ENCODE peak calls at places on chromosomes 1 and 21, in eight cellular contexts. W is stimulated activated CD8-positive, alpha-beta memory T cell treated with anti-CD3 and anti-CD28 coated beads, Interleukin-4, amount 100 ng/mL, for 1 hour; G is BJ; A is Peyer's patch; L is T-helper 22 cell; D is fibroblast of lung; U is head of caudate nucleus; E is HS-5. B is an unnamed sample.

GRCh38 chr1:43525995-43526394 is 4.7 kb upstream of the PTPRF start:
- DNase-seq in D (peak; percentile 73), L (no peak), W (no peak), A (no peak), E (peak; percentile 57), G (no peak), U (no peak), B (no peak)

GRCh38 chr1:98920441-98921110 is 84.1 kb downstream of the PLPPR5 start:
- DNase-seq in E (peak; percentile 80), W (no peak), D (peak; percentile 76), L (no peak), G (peak; percentile 37), U (no peak), A (no peak), B (no peak)

GRCh38 chr1:230149751-230150584 is 82.9 kb downstream of the GALNT2 start:
- DNase-seq in E (no peak), D (no peak), L (no peak), U (no peak), G (no peak), A (peak; percentile 71), W (no peak), B (no peak)

GRCh38 chr1:203268901-203269653 is 36.2 kb upstream of the BTG2 start:
- DNase-seq in U (peak; percentile 62), D (peak; percentile 64), W (no peak), G (no peak), L (peak; percentile 27), E (peak; percentile 28), A (peak; percentile 72), B (no peak)

GRCh38 chr1:54542120-54542961 is 5.7 kb upstream of the ACOT11 start:
- DNase-seq in G (peak; percentile 4), E (no peak), W (peak; percentile 9), D (peak; percentile 86), A (peak; percentile 87), L (peak; percentile 19), U (peak; percentile 56), B (peak; percentile 69)

GRCh38 chr1:198699167-198700015 is 60.6 kb downstream of the PTPRC start:
- DNase-seq in D (peak; percentile 52), E (no peak), U (peak; percentile 66), W (peak; percentile 39), L (peak; percentile 48), G (no peak), A (peak; percentile 79), B (peak; percentile 9)

GRCh38 chr21:33383056-33383888 is 19.9 kb upstream of the IFNGR2 start:
- DNase-seq in W (peak; percentile 44), U (peak; percentile 18), L (peak; percentile 79), E (peak; percentile 74), D (peak; percentile 83), G (no peak), A (peak; percentile 95), B (peak; percentile 56)

GRCh38 chr1:13228343-13228781 is 2.4 kb upstream of the PRAMEF18 start:
- DNase-seq in U (no peak), G (no peak), D (no peak), L (no peak), A (peak; percentile 71), W (peak; percentile 16), E (no peak), B (no peak)

GRCh38 chr21:45019076-45019886 is 55.1 kb upstream of the ADARB1 start:
- DNase-seq in D (peak; percentile 34), A (no peak), L (no peak), U (no peak), E (no peak), W (no peak), G (no peak), B (peak; percentile 33)

GRCh38 chr21:31846690-31847089 is 26.1 kb upstream of the HUNK start:
- DNase-seq in G (no peak), U (no peak), A (no peak), E (no peak), L (no peak), W (no peak), D (no peak), B (peak; percentile 17)

GRCh38 chr1:108082006-108082405 is 117.0 kb upstream of the VAV3 start:
- DNase-seq in A (no peak), U (peak; percentile 46), W (no peak), E (no peak), D (peak; percentile 6), G (no peak), L (no peak), B (no peak)

GRCh38 chr1:48627467-48627866 is 149.2 kb downstream of the BEND5 start:
- DNase-seq in A (no peak), G (no peak), L (no peak), U (no peak), D (no peak), E (no peak), W (no peak), B (no peak)

GRCh38 chr1:162626089-162626488 is 6.2 kb upstream of the DDR2 start:
- DNase-seq in A (no peak), E (no peak), D (no peak), W (no peak), L (no peak), G (no peak), U (no peak), B (no peak)

GRCh38 chr1:208374391-208374941 is 130.3 kb upstream of the PLXNA2 start:
- DNase-seq in D (peak; percentile 46), A (no peak), L (no peak), E (no peak), U (no peak), G (no peak), W (no peak), B (no peak)

GRCh38 chr1:198597690-198598430 is 41.0 kb upstream of the PTPRC start:
- DNase-seq in G (no peak), D (no peak), E (no peak), W (no peak), U (no peak), L (no peak), A (peak; percentile 60), B (no peak)

GRCh38 chr1:12177999-12178441 is 11.2 kb downstream of the TNFRSF1B start:
- DNase-seq in D (peak; percentile 83), E (peak; percentile 24), U (peak; percentile 56), L (peak; percentile 91), A (peak; percentile 88), W (peak; percentile 94), G (peak; percentile 31), B (peak; percentile 79)

GRCh38 chr21:14533555-14534400 is 12.3 kb downstream of the SAMSN1 start:
- DNase-seq in L (peak; percentile 47), D (peak; percentile 54), E (peak; percentile 84), U (no peak), W (no peak), A (no peak), G (no peak), B (no peak)

GRCh38 chr1:22031214-22031962 is 21.1 kb upstream of the CDC42 start:
- DNase-seq in G (no peak), A (peak; percentile 52), U (no peak), L (no peak), W (no peak), D (no peak), E (no peak), B (no peak)

GRCh38 chr1:61013953-61014667 is 68.3 kb upstream of the NFIA start:
- DNase-seq in D (no peak), W (no peak), A (no peak), L (no peak), U (no peak), G (no peak), E (no peak), B (no peak)

GRCh38 chr1:60958001-60958400 is 124.4 kb upstream of the NFIA start:
- DNase-seq in L (no peak), E (no peak), A (no peak), W (no peak), U (no peak), D (no peak), G (no peak), B (no peak)

GRCh38 chr1:61344711-61345110 is 262.4 kb downstream of the NFIA start:
- DNase-seq in D (peak; percentile 56), A (no peak), L (no peak), U (no peak), G (no peak), E (no peak), W (no peak), B (no peak)

GRCh38 chr1:228318823-228319241 is 87.8 kb downstream of the TRIM11 start:
- DNase-seq in A (peak; percentile 40), L (no peak), U (no peak), E (no peak), W (no peak), G (no peak), D (no peak), B (peak; percentile 4)

GRCh38 chr1:246506785-246507639 is at the start of gene SMYD3:
- DNase-seq in D (peak; percentile 66), U (peak; percentile 72), L (peak; percentile 63), W (peak; percentile 46), E (peak; percentile 28), G (no peak), A (peak; percentile 85), B (peak; percentile 84)

GRCh38 chr1:79006564-79006963 is at the start of gene ADGRL4:
- DNase-seq in L (no peak), D (peak; percentile 79), A (no peak), U (no peak), E (peak; percentile 4), G (no peak), W (no peak), B (peak; percentile 78)

GRCh38 chr1:10626781-10627410 is 152.1 kb downstream of the PEX14 start:
- DNase-seq in E (no peak), G (no peak), A (no peak), D (no peak), U (no peak), W (no peak), L (no peak), B (no peak)

GRCh38 chr1:9596419-9597123 is 7.9 kb downstream of the TMEM201 start:
- DNase-seq in U (no peak), W (no peak), E (no peak), D (no peak), L (no peak), A (no peak), G (no peak), B (no peak)

GRCh38 chr21:15560383-15561056 is 169.3 kb upstream of the USP25 start:
- DNase-seq in D (peak; percentile 15), L (no peak), U (no peak), G (no peak), W (no peak), A (no peak), E (no peak), B (no peak)

GRCh38 chr1:110916669-110917306 is 43.8 kb downstream of the CD53 start:
- DNase-seq in D (peak; percentile 32), W (no peak), G (no peak), U (no peak), L (no peak), A (no peak), E (peak; percentile 34), B (no peak)

GRCh38 chr1:5886140-5886483 is 106.1 kb downstream of the NPHP4 start:
- DNase-seq in A (no peak), L (no peak), W (no peak), E (no peak), U (no peak), D (no peak), G (no peak), B (no peak)

GRCh38 chr1:234478152-234478480 is 863 bp downstream of the TARBP1 start:
- DNase-seq in A (peak; percentile 86), U (peak; percentile 53), D (peak; percentile 47), G (no peak), W (peak; percentile 55), L (peak; percentile 36), E (no peak), B (peak; percentile 39)

GRCh38 chr1:29527314-29528004 is 291.1 kb downstream of the PTPRU start:
- DNase-seq in A (peak; percentile 40), E (no peak), U (no peak), L (no peak), D (no peak), W (no peak), G (no peak), B (no peak)